ENCODE peak calls at places on chromosomes 12 and 14, in seven cellular contexts. Z is GM23338; U is stimulated activated CD4-positive, alpha-beta T cell treated with anti-CD3 and anti-CD28 coated beads, Interleukin-1b, Interleukin-23, amount 100 ng/mL, for 48 hours; P is NCI-H1105; O is fibroblast of gingiva; C is adipocyte; B is KBM-7. M is an unnamed sample.

GRCh38 chr12:129827985-129828384 is 75.8 kb downstream of the TMEM132D start:
- DNase-seq in Z (peak; percentile 13), U (no peak), P (no peak), O (no peak), C (peak; percentile 33), B (no peak), M (no peak)

GRCh38 chr14:99531221-99532096 is 50.2 kb downstream of the CCNK start:
- DNase-seq in Z (peak; percentile 53), U (no peak), P (no peak), O (no peak), C (peak; percentile 75), B (no peak), M (no peak)

GRCh38 chr12:103814436-103814835 is 26.6 kb downstream of the NT5DC3 start:
- DNase-seq in Z (no peak), U (no peak), P (peak; percentile 13), O (no peak), C (no peak), B (no peak), M (no peak)

GRCh38 chr14:64880382-64881121 is 845 bp upstream of the SPTB start:
- DNase-seq in Z (peak; percentile 88), U (peak; percentile 41), P (peak; percentile 71), O (no peak), C (peak; percentile 44), B (peak; percentile 69), M (no peak)

GRCh38 chr12:53624453-53624852 is 1.7 kb downstream of the ATF7 start:
- DNase-seq in Z (no peak), U (no peak), P (no peak), O (peak; percentile 70), C (peak; percentile 82), B (no peak), M (no peak)

GRCh38 chr14:24052656-24053547 is 1.1 kb downstream of the CARMIL3 start:
- DNase-seq in Z (no peak), U (peak; percentile 69), P (no peak), O (no peak), C (no peak), B (no peak), M (no peak)

GRCh38 chr12:49098035-49098451 is 3.4 kb upstream of the DHH start:
- DNase-seq in Z (peak; percentile 87), U (peak; percentile 60), P (peak; percentile 7), O (no peak), C (peak; percentile 70), B (peak; percentile 84), M (no peak)

GRCh38 chr12:47007048-47007447 is 72.4 kb upstream of the PCED1B start:
- DNase-seq in Z (no peak), U (no peak), P (no peak), O (no peak), C (no peak), B (no peak), M (no peak)

GRCh38 chr14:35927727-35928126 is 101.6 kb downstream of the BRMS1L start:
- DNase-seq in Z (no peak), U (peak; percentile 4), P (no peak), O (no peak), C (no peak), B (no peak), M (no peak)

GRCh38 chr14:27114180-27114579 is 516.3 kb upstream of the NOVA1 start:
- DNase-seq in Z (no peak), U (no peak), P (no peak), O (no peak), C (no peak), B (no peak), M (no peak)

GRCh38 chr12:12467222-12467621 is 95.4 kb downstream of the DUSP16 start:
- DNase-seq in Z (no peak), U (peak; percentile 51), P (no peak), O (no peak), C (no peak), B (no peak), M (no peak)

GRCh38 chr14:105448706-105449111 is 25.9 kb upstream of the CRIP2 start:
- DNase-seq in Z (peak; percentile 88), U (peak; percentile 52), P (no peak), O (peak; percentile 42), C (peak; percentile 61), B (peak; percentile 55), M (peak; percentile 28)

GRCh38 chr12:128644664-128645296 is 179.0 kb downstream of the SLC15A4 start:
- DNase-seq in Z (peak; percentile 69), U (peak; percentile 8), P (no peak), O (no peak), C (peak; percentile 2), B (peak; percentile 26), M (no peak)

GRCh38 chr12:112705037-112705632 is 86.4 kb upstream of the RPH3A start:
- DNase-seq in Z (peak; percentile 76), U (no peak), P (no peak), O (no peak), C (no peak), B (no peak), M (no peak)

GRCh38 chr12:113267621-113268020 is 46.4 kb downstream of the TPCN1 start:
- DNase-seq in Z (no peak), U (no peak), P (no peak), O (no peak), C (no peak), B (no peak), M (no peak)

GRCh38 chr12:46549527-46550265 is 177.1 kb upstream of the SLC38A2 start:
- DNase-seq in Z (no peak), U (peak; percentile 65), P (no peak), O (peak; percentile 89), C (peak; percentile 91), B (peak; percentile 34), M (peak; percentile 65)

M was measured in foreskin melanocyte.